ENCODE peak calls at places on chromosomes 11 and 22, in six cellular contexts. M is heart left ventricle, F is IMR-90, J is HCT116, B is GM12878, C is HepG2. U is an unnamed sample.

GRCh38 chr11:108474664-108475485 is 7.5 kb upstream of the C11orf65 start:
- ATAC-seq in M (peak; percentile 29), F (no peak), J (no peak), B (no peak), C (no peak), U (no peak)

GRCh38 chr11:32435152-32435480 is 223 bp downstream of the WT1 start:
- ATAC-seq in M (peak; percentile 10), F (no peak), J (no peak), B (no peak), C (peak; percentile 57), U (no peak)

GRCh38 chr11:102553835-102554282 is 23.3 kb upstream of the MMP7 start:
- ATAC-seq in M (no peak), F (no peak), J (no peak), B (peak; percentile 85), C (peak; percentile 63), U (no peak)

GRCh38 chr11:129268371-129268770 is 76.2 kb upstream of the ARHGAP32 start:
- ATAC-seq in M (no peak), F (no peak), J (no peak), B (peak; percentile 41), C (no peak), U (no peak)

GRCh38 chr11:75349540-75350116 is 1.8 kb downstream of the ARRB1 start:
- ATAC-seq in M (peak; percentile 6), F (no peak), J (no peak), B (no peak), C (peak; percentile 26), U (no peak)

GRCh38 chr11:15073361-15074205 is at the start of gene CALCB:
- ATAC-seq in M (no peak), F (peak; percentile 73), J (no peak), B (no peak), C (peak; percentile 5), U (peak; percentile 8)

GRCh38 chr22:20562607-20563463 is 55.4 kb downstream of the MED15 start:
- ATAC-seq in M (no peak), F (no peak), J (no peak), B (no peak), C (no peak), U (no peak)

GRCh38 chr22:40385041-40385782 is 14.8 kb downstream of the SGSM3 start:
- ATAC-seq in M (no peak), F (no peak), J (no peak), B (peak; percentile 92), C (no peak), U (no peak)

GRCh38 chr11:35541621-35542375 is 16.4 kb upstream of the PAMR1 start:
- ATAC-seq in M (peak; percentile 66), F (peak; percentile 62), J (no peak), B (no peak), C (no peak), U (peak; percentile 83)

DNA sequence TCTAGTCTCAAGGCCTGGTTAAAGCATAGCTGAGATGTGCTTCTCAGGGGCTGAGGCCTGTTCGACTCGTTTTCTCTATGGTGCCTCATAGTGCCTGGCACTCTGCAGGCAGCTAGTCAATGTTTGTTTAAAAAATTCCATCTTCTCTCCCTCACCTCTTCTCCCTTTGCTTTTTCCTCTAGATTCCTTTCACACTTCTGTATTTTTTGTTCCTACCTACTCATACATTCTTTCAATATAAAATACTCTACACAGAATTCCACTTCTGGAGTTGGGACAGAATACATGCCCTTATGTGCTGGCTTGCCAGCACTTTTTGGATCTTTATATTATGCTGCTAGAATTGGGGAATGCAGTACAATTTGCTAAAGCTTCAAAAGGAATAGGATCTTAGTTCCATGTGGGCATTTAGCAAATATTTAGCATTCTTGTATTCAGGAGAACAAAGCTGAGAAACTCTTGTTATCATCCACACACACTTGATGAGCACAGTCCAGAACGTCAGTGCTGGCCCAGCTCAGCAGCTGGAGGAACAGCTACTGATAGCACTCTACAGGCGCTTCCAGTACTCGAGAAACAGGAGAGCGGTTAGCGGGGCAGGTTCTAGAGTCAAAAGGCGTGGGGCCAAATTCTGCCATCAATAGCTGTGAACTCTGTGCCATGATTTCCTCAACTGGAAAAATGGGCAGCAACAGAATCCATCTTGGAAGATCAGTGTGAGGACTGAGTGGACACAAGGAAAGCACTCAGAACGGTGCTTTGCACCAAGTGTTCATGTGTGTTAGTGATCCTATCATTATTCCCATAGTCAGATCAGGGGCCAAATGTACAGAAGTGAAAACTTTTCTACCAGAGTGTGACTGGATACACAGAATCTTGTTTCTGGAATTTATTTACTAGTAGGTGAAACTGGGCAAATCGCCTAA is 3.4 kb downstream of the JOSD1 start:
- ATAC-seq in M (no peak), F (peak; percentile 22), J (no peak), B (no peak), C (peak; percentile 64), U (no peak)
- TF ChIP-seq POLR2A in M (no peak), F (peak; percentile 27), J (no peak), B (no peak), C (no peak), U (no peak)

DNA sequence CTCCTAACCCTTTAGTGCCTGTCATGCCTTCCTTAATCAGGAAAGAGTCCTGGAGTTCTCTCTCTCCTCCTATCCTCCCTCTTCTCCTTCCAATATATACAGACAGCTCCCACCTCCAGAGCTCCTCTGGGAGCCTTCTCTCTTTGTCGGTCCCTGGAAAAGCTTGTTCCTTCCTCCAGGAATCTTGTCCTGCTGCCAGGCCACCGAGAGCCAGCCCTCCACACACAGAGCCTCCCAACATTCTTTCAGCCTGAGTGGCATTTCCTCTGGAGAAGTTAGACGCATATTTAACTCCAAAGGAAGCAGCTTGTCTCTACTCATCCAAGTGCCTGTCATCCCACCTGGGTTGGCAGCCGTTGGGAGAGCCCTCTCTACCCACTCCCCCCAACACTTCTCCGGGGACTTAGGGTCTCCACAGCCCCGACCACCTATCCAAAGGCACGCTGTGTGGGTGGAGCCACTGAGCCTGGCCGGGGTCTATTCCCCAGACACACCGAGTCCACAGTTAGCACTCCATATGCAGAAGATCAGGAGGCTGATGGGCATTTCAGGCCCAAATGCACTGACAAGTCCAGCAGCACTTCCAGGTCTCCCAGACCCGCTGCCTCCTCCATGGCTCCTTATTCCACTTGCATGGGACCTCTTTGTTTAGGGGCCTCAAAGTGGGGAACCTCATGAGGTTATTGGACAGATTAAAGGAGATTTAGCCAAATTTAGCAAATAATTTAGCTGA is 31.1 kb downstream of the DKK3 start:
- ATAC-seq in M (peak; percentile 14), F (peak; percentile 78), J (peak; percentile 86), B (no peak), C (no peak), U (peak; percentile 62)
- H3K4me1 ChIP-seq in M (peaks cover 96% of the 10 kb centered on the region), F (peaks cover 64% of the 10 kb centered on the region), J (peaks cover 44% of the 10 kb centered on the region), B (no peaks in the 10 kb centered on the region), C (peaks cover 9% of the 10 kb centered on the region), U (peaks cover 70% of the 10 kb centered on the region)

GRCh38 chr11:68028802-68029475 is 1.5 kb upstream of the NDUFS8 start:
- ATAC-seq in M (no peak), F (no peak), J (no peak), B (no peak), C (no peak), U (no peak)

GRCh38 chr11:68032997-68033707 is 2.7 kb downstream of the NDUFS8 start:
- ATAC-seq in M (no peak), F (no peak), J (no peak), B (no peak), C (no peak), U (no peak)

GRCh38 chr11:68032003-68032402 is 1.5 kb downstream of the NDUFS8 start:
- ATAC-seq in M (no peak), F (no peak), J (no peak), B (no peak), C (no peak), U (no peak)

GRCh38 chr11:68031136-68031459 is 617 bp downstream of the NDUFS8 start:
- ATAC-seq in M (no peak), F (peak; percentile 5), J (no peak), B (peak; percentile 14), C (no peak), U (no peak)

GRCh38 chr11:68030318-68031135 is at the start of gene NDUFS8:
- ATAC-seq in M (peak; percentile 90), F (peak; percentile 92), J (peak; percentile 89), B (peak; percentile 98), C (peak; percentile 95), U (peak; percentile 99)
- TF ChIP-seq POLR2A in M (no peak), F (no peak), J (peak; percentile 71), B (peak; percentile 92), C (peak; percentile 72), U (no peak)

GRCh38 chr22:17921871-17922821 is 102.2 kb downstream of the MICAL3 start:
- ATAC-seq in M (peak; percentile 56), F (no peak), J (peak; percentile 45), B (no peak), C (peak; percentile 18), U (peak; percentile 34)
- H3K4me1 ChIP-seq in M (peaks cover 51% of the 10 kb centered on the region), F (peaks cover 35% of the 10 kb centered on the region), J (peaks cover 71% of the 10 kb centered on the region), B (peaks cover 23% of the 10 kb centered on the region), C (peaks cover 64% of the 10 kb centered on the region), U (peaks cover 94% of the 10 kb centered on the region)

GRCh38 chr11:119318240-119319135 is 1.6 kb upstream of the MCAM start:
- ATAC-seq in M (peak; percentile 1), F (peak; percentile 3), J (no peak), B (peak; percentile 43), C (peak; percentile 34), U (peak; percentile 40)

GRCh38 chr11:119317592-119318239 is 786 bp upstream of the MCAM start:
- ATAC-seq in M (no peak), F (no peak), J (no peak), B (no peak), C (peak; percentile 45), U (no peak)

GRCh38 chr11:119320593-119321524 is 3.9 kb upstream of the MCAM start:
- ATAC-seq in M (peak; percentile 40), F (peak; percentile 70), J (no peak), B (peak; percentile 76), C (no peak), U (peak; percentile 66)

GRCh38 chr11:119319702-119320592 is 3.0 kb upstream of the MCAM start:
- ATAC-seq in M (peak; percentile 2), F (no peak), J (no peak), B (no peak), C (no peak), U (no peak)

GRCh38 chr11:119319136-119319701 is 2.3 kb upstream of the MCAM start:
- ATAC-seq in M (no peak), F (no peak), J (no peak), B (no peak), C (peak; percentile 16), U (no peak)
- TF ChIP-seq POLR2A in M (no peak), F (no peak), J (no peak), B (no peak), C (no peak), U (no peak)

DNA sequence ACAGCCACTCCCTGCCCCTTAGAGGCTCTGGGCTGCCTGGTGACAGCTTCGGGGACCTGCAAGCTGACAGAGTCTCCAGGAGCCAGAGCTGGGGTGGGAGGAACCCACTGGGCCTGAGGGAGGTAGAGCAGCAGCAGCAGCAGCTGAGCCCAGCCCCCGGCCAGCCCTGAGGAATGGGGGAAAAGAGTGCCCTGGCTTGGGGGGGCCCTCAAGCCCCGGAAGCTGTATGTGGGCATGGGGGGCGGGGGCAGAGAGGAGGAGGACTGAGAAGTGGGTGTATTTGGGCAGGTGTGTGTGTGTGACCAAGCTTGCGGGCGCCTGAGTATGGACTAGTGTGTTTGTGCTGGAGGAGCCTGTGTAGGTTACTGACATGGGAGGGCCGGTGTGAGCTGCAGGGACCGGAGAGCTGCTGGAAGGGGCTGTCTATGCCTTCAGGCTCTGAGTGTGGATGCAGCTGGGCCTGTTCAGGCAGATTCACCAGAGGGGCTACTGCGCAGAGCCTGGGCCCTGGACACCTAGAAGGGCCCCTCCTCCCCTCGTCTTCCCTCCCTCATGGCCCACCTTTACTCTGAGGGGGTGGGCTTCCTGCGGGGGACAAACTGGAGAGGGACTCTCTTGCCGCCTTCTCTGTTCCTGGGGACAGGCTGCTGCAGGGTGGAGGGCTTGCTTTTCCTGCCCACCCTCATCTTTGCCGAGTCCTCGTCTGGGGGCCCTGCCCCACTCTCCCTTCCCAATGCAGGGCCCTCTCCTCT is 28.0 kb downstream of the ST3GAL4 start:
- ATAC-seq in M (no peak), F (no peak), J (peak; percentile 38), B (peak; percentile 24), C (peak; percentile 20), U (no peak)
- H3K4me1 ChIP-seq in M (peaks cover 25% of the 10 kb centered on the region), F (no peaks in the 10 kb centered on the region), J (no peaks in the 10 kb centered on the region), B (no peaks in the 10 kb centered on the region), C (no peaks in the 10 kb centered on the region), U (peaks cover 38% of the 10 kb centered on the region)

U was measured in gastroesophageal sphincter.